ENCODE peak calls at places on chromosomes 3 and 15, in five cellular contexts. One of them, this sample, is unnamed.

GRCh38 chr3:140904521-140904920 is 37.1 kb upstream of the SLC25A36 start:
- DNase-seq in PC-3: no peak
- DNase-seq in cardiac muscle cell: no peak
- DNase-seq in mesothelial cell of epicardium: no peak
- DNase-seq in A549: no peak
- DNase-seq in this sample: no peak

GRCh38 chr3:108780235-108780634 is 23.0 kb upstream of the RETNLB start:
- DNase-seq in A549: no peak
- DNase-seq in PC-3: no peak
- DNase-seq in cardiac muscle cell: no peak
- DNase-seq in mesothelial cell of epicardium: no peak
- DNase-seq in this sample: no peak

GRCh38 chr3:71210257-71211002 is 373.1 kb downstream of the FOXP1 start:
- DNase-seq in cardiac muscle cell: peak; percentile 87
- DNase-seq in A549: peak; percentile 25
- DNase-seq in PC-3: no peak
- DNase-seq in mesothelial cell of epicardium: no peak
- DNase-seq in this sample: no peak

GRCh38 chr3:134284438-134284837 is 33.8 kb upstream of the RYK start:
- DNase-seq in cardiac muscle cell: no peak
- DNase-seq in A549: no peak
- DNase-seq in PC-3: no peak
- DNase-seq in mesothelial cell of epicardium: no peak
- DNase-seq in this sample: no peak

GRCh38 chr3:127676456-127676855 is 3.7 kb downstream of the ABTB1 start:
- DNase-seq in PC-3: no peak
- DNase-seq in mesothelial cell of epicardium: no peak
- DNase-seq in A549: no peak
- DNase-seq in cardiac muscle cell: no peak
- DNase-seq in this sample: no peak

GRCh38 chr15:37078566-37078965 is 21.8 kb downstream of the MEIS2 start:
- DNase-seq in cardiac muscle cell: no peak
- DNase-seq in mesothelial cell of epicardium: no peak
- DNase-seq in A549: no peak
- DNase-seq in PC-3: no peak
- DNase-seq in this sample: no peak

GRCh38 chr3:150970665-150971327 is 1.7 kb downstream of the CLRN1 start:
- DNase-seq in cardiac muscle cell: peak; percentile 68
- DNase-seq in A549: no peak
- DNase-seq in PC-3: peak; percentile 76
- DNase-seq in mesothelial cell of epicardium: no peak
- DNase-seq in this sample: no peak

GRCh38 chr3:58049143-58049785 is 41.0 kb downstream of the FLNB start:
- DNase-seq in PC-3: peak; percentile 99
- DNase-seq in mesothelial cell of epicardium: peak; percentile 67
- DNase-seq in cardiac muscle cell: peak; percentile 84
- DNase-seq in A549: peak; percentile 66
- DNase-seq in this sample: peak; percentile 52

GRCh38 chr3:94137377-94137776 is 74.5 kb downstream of the NSUN3 start:
- DNase-seq in mesothelial cell of epicardium: no peak
- DNase-seq in A549: no peak
- DNase-seq in cardiac muscle cell: no peak
- DNase-seq in PC-3: no peak
- DNase-seq in this sample: no peak

GRCh38 chr3:134768845-134769244 is 26.2 kb upstream of the EPHB1 start:
- DNase-seq in PC-3: no peak
- DNase-seq in A549: no peak
- DNase-seq in mesothelial cell of epicardium: no peak
- DNase-seq in cardiac muscle cell: no peak
- DNase-seq in this sample: no peak

GRCh38 chr3:127616836-127617605 is 12.0 kb upstream of the PODXL2 start:
- DNase-seq in PC-3: no peak
- DNase-seq in cardiac muscle cell: no peak
- DNase-seq in mesothelial cell of epicardium: no peak
- DNase-seq in A549: no peak
- DNase-seq in this sample: no peak

GRCh38 chr3:133488785-133489367 is 84.6 kb upstream of the CDV3 start:
- DNase-seq in A549: no peak
- DNase-seq in mesothelial cell of epicardium: no peak
- DNase-seq in cardiac muscle cell: peak; percentile 73
- DNase-seq in PC-3: peak; percentile 42
- DNase-seq in this sample: no peak

GRCh38 chr15:78448441-78449219 is 10.6 kb downstream of the IREB2 start:
- DNase-seq in mesothelial cell of epicardium: no peak
- DNase-seq in PC-3: no peak
- DNase-seq in cardiac muscle cell: no peak
- DNase-seq in A549: no peak
- DNase-seq in this sample: no peak

GRCh38 chr3:194184265-194184751 is 48.4 kb downstream of the HES1 start:
- DNase-seq in A549: no peak
- DNase-seq in mesothelial cell of epicardium: no peak
- DNase-seq in PC-3: peak; percentile 16
- DNase-seq in cardiac muscle cell: no peak
- DNase-seq in this sample: no peak

GRCh38 chr3:148642616-148643015 is 55.1 kb upstream of the AGTR1 start:
- DNase-seq in PC-3: no peak
- DNase-seq in A549: no peak
- DNase-seq in mesothelial cell of epicardium: no peak
- DNase-seq in cardiac muscle cell: peak; percentile 13
- DNase-seq in this sample: no peak

GRCh38 chr15:39204031-39204430 is 376.8 kb upstream of the THBS1 start:
- DNase-seq in PC-3: peak; percentile 37
- DNase-seq in A549: no peak
- DNase-seq in mesothelial cell of epicardium: no peak
- DNase-seq in cardiac muscle cell: peak; percentile 45
- DNase-seq in this sample: no peak

GRCh38 chr3:97817965-97818364 is 3.8 kb upstream of the CRYBG3 start:
- DNase-seq in PC-3: no peak
- DNase-seq in cardiac muscle cell: no peak
- DNase-seq in A549: no peak
- DNase-seq in mesothelial cell of epicardium: no peak
- DNase-seq in this sample: no peak

GRCh38 chr15:69881760-69882159 is 216.0 kb downstream of the TLE3 start:
- DNase-seq in A549: no peak
- DNase-seq in cardiac muscle cell: no peak
- DNase-seq in mesothelial cell of epicardium: no peak
- DNase-seq in PC-3: no peak
- DNase-seq in this sample: no peak

GRCh38 chr3:58496206-58496605 is 4.3 kb downstream of the KCTD6 start:
- DNase-seq in mesothelial cell of epicardium: no peak
- DNase-seq in cardiac muscle cell: peak; percentile 57
- DNase-seq in PC-3: no peak
- DNase-seq in A549: no peak
- DNase-seq in this sample: no peak

GRCh38 chr3:150142936-150143335 is 172.2 kb upstream of the PFN2 start:
- DNase-seq in mesothelial cell of epicardium: no peak
- DNase-seq in cardiac muscle cell: no peak
- DNase-seq in PC-3: no peak
- DNase-seq in A549: no peak
- DNase-seq in this sample: no peak

GRCh38 chr3:114804099-114804498 is 343.0 kb downstream of the ZBTB20 start:
- DNase-seq in mesothelial cell of epicardium: no peak
- DNase-seq in cardiac muscle cell: no peak
- DNase-seq in PC-3: no peak
- DNase-seq in A549: no peak
- DNase-seq in this sample: no peak

GRCh38 chr15:41936155-41936554 is 36.2 kb downstream of the EHD4 start:
- DNase-seq in cardiac muscle cell: no peak
- DNase-seq in PC-3: no peak
- DNase-seq in mesothelial cell of epicardium: no peak
- DNase-seq in A549: no peak
- DNase-seq in this sample: no peak

GRCh38 chr15:41935566-41936020 is 36.8 kb downstream of the EHD4 start:
- DNase-seq in mesothelial cell of epicardium: no peak
- DNase-seq in PC-3: peak; percentile 60
- DNase-seq in A549: no peak
- DNase-seq in cardiac muscle cell: no peak
- DNase-seq in this sample: no peak

GRCh38 chr15:41934843-41935242 is 37.5 kb downstream of the EHD4 start:
- DNase-seq in PC-3: peak; percentile 85
- DNase-seq in A549: no peak
- DNase-seq in cardiac muscle cell: no peak
- DNase-seq in mesothelial cell of epicardium: no peak
- DNase-seq in this sample: no peak

GRCh38 chr15:41937568-41937923 is 34.8 kb downstream of the EHD4 start:
- DNase-seq in PC-3: no peak
- DNase-seq in cardiac muscle cell: no peak
- DNase-seq in A549: no peak
- DNase-seq in mesothelial cell of epicardium: no peak
- DNase-seq in this sample: no peak

GRCh38 chr15:41936649-41937567 is 35.4 kb downstream of the EHD4 start:
- DNase-seq in PC-3: no peak
- DNase-seq in mesothelial cell of epicardium: no peak
- DNase-seq in cardiac muscle cell: peak; percentile 71
- DNase-seq in A549: no peak
- DNase-seq in this sample: no peak
- TF ChIP-seq CTCF in PC-3: no peak
- TF ChIP-seq CTCF in mesothelial cell of epicardium: no peak
- TF ChIP-seq CTCF in cardiac muscle cell: no peak
- TF ChIP-seq CTCF in A549: no peak
- TF ChIP-seq CTCF in this sample: no peak

GRCh38 chr3:53159415-53160135 is 1.4 kb upstream of the PRKCD start:
- DNase-seq in PC-3: no peak
- DNase-seq in A549: no peak
- DNase-seq in cardiac muscle cell: peak; percentile 47
- DNase-seq in mesothelial cell of epicardium: no peak
- DNase-seq in this sample: peak; percentile 46
- TF ChIP-seq CTCF in PC-3: no peak
- TF ChIP-seq CTCF in A549: no peak
- TF ChIP-seq CTCF in cardiac muscle cell: no peak
- TF ChIP-seq CTCF in mesothelial cell of epicardium: no peak
- TF ChIP-seq CTCF in this sample: no peak

GRCh38 chr15:98809273-98809672 is 160.9 kb downstream of the IGF1R start:
- DNase-seq in mesothelial cell of epicardium: no peak
- DNase-seq in A549: no peak
- DNase-seq in cardiac muscle cell: no peak
- DNase-seq in PC-3: no peak
- DNase-seq in this sample: no peak
- TF ChIP-seq CTCF in mesothelial cell of epicardium: no peak
- TF ChIP-seq CTCF in A549: no peak
- TF ChIP-seq CTCF in cardiac muscle cell: no peak
- TF ChIP-seq CTCF in PC-3: no peak
- TF ChIP-seq CTCF in this sample: no peak

DNA sequence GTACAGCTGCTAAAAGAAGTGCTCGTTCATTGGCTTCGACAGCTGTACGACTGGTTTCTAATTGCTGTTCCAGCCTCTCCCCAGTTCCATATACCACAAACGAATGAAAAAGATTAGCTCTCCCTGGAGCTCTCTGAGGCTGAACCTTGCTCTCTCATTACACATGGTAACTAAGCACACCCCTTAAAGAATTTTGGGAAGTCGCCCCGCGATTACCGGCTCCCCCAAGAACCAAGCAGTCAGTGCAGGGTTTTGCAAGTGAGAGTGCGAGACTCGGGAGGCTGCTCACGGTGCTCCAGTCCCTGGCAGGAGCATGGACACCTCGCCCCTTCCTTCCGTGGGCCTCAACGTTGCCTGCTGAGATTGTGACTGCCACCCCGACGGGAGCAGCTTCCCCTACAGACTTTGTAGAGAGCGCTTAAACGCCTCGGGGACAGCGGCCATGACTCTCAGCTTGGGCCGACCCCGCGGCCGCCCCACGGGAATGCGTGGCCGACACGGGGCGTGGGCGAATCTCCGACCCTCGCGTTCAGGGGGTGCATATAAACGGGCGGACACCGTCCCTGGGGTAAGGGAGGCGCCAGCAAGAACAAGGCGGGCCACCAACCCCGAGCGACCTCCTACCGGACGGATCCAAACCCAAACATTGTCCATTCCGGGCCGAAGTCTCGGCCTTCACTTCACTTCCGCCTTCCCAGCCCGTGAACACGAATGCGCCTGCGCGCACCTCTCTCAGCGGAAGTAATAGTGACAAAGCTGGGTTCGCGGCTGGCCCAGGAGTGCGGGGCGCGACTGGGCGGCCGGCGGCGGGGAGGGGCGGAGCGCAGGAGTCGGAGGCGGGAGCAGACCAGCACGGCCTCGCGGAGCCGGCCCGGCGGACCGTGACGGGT is at the start of gene ATP2C1:
- DNase-seq in cardiac muscle cell: peak; percentile 98
- DNase-seq in PC-3: peak; percentile 94
- DNase-seq in mesothelial cell of epicardium: peak; percentile 95
- DNase-seq in A549: peak; percentile 71
- DNase-seq in this sample: peak; percentile 90
- TF ChIP-seq CTCF in cardiac muscle cell: no peak
- TF ChIP-seq CTCF in PC-3: no peak
- TF ChIP-seq CTCF in mesothelial cell of epicardium: peak; percentile 69
- TF ChIP-seq CTCF in A549: no peak
- TF ChIP-seq CTCF in this sample: peak; percentile 17

GRCh38 chr3:84974347-84974746 is 15.6 kb downstream of the CADM2 start:
- DNase-seq in cardiac muscle cell: no peak
- DNase-seq in PC-3: peak; percentile 35
- DNase-seq in A549: no peak
- DNase-seq in mesothelial cell of epicardium: no peak
- DNase-seq in this sample: no peak
- TF ChIP-seq CTCF in cardiac muscle cell: no peak
- TF ChIP-seq CTCF in PC-3: peak; percentile 50
- TF ChIP-seq CTCF in A549: peak; percentile 20
- TF ChIP-seq CTCF in mesothelial cell of epicardium: no peak
- TF ChIP-seq CTCF in this sample: no peak

GRCh38 chr15:95860406-95860805 is 470.1 kb upstream of the NR2F2 start:
- DNase-seq in A549: no peak
- DNase-seq in mesothelial cell of epicardium: no peak
- DNase-seq in cardiac muscle cell: no peak
- DNase-seq in PC-3: no peak
- DNase-seq in this sample: no peak

GRCh38 chr15:95868450-95868849 is 462.1 kb upstream of the NR2F2 start:
- DNase-seq in PC-3: no peak
- DNase-seq in cardiac muscle cell: no peak
- DNase-seq in mesothelial cell of epicardium: no peak
- DNase-seq in A549: no peak
- DNase-seq in this sample: no peak

GRCh38 chr15:95866698-95867440 is 463.6 kb upstream of the NR2F2 start:
- DNase-seq in mesothelial cell of epicardium: no peak
- DNase-seq in PC-3: no peak
- DNase-seq in A549: no peak
- DNase-seq in cardiac muscle cell: peak; percentile 77
- DNase-seq in this sample: no peak

GRCh38 chr15:95865330-95865739 is 465.2 kb upstream of the NR2F2 start:
- DNase-seq in cardiac muscle cell: no peak
- DNase-seq in PC-3: no peak
- DNase-seq in A549: no peak
- DNase-seq in mesothelial cell of epicardium: no peak
- DNase-seq in this sample: no peak

DNA sequence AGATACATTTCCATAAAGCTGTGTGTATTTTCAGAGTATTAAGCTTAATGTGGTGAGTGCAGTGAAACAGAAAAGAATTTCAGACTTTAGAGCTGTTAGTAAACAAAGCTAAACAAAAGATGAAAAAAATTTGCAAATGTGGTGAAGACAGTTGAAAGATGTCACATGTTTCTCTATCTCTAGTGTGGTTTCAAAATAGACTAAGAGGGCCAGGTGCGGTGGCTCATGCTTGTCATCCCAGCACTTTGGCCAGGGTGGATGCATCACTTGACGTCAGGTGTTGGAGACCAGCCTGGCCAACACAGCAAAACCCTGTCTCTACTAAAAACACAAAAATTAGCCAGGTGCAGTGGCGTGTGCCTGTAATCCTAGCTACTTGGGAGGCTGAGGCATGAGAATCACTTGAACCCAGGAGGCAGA is 466.0 kb upstream of the NR2F2 start:
- DNase-seq in A549: no peak
- DNase-seq in cardiac muscle cell: no peak
- DNase-seq in PC-3: no peak
- DNase-seq in mesothelial cell of epicardium: no peak
- DNase-seq in this sample: no peak
- TF ChIP-seq CTCF in A549: no peak
- TF ChIP-seq CTCF in cardiac muscle cell: no peak
- TF ChIP-seq CTCF in PC-3: no peak
- TF ChIP-seq CTCF in mesothelial cell of epicardium: no peak
- TF ChIP-seq CTCF in this sample: no peak

This sample was measured in progenitor cell of endocrine pancreas.